ENCODE peak calls at places on chromosomes 3 and 15, in seven cellular contexts. P is WTC11, D is A549, O is Kasumi-1, A is fibroblast of the aortic adventitia, B is cardiac septum, W is HEK293T. K is an unnamed sample.

GRCh38 chr3:186414735-186415419 is 52.8 kb upstream of the DGKG start:
- DNase-seq in P (no peak), D (peak), O (no peak), A (peak), B (no peak), W (no peak), K (no peak)

GRCh38 chr3:98596902-98597500 is 3.6 kb upstream of the CPOX start:
- DNase-seq in P (no peak), D (peak), O (peak), A (peak), B (no peak), W (no peak), K (no peak)

GRCh38 chr3:99128205-99128604 is 226.7 kb upstream of the DCBLD2 start:
- DNase-seq in P (no peak), D (no peak), O (no peak), A (peak), B (no peak), W (no peak), K (no peak)

GRCh38 chr3:139793408-139793807 is 115.6 kb upstream of the NMNAT3 start:
- DNase-seq in P (no peak), D (no peak), O (no peak), A (no peak), B (no peak), W (no peak), K (no peak)

GRCh38 chr15:52184721-52185120 is 6.5 kb downstream of the GNB5 start:
- DNase-seq in P (no peak), D (no peak), O (no peak), A (no peak), B (no peak), W (no peak), K (no peak)

GRCh38 chr15:85314653-85315052 is 65.8 kb upstream of the AKAP13 start:
- DNase-seq in P (no peak), D (no peak), O (no peak), A (no peak), B (no peak), W (no peak), K (no peak)

GRCh38 chr15:98957655-98958054 is 49.9 kb downstream of the PGPEP1L start:
- DNase-seq in P (no peak), D (no peak), O (peak), A (no peak), B (no peak), W (no peak), K (no peak)

GRCh38 chr3:186519021-186519658 is 25.0 kb downstream of the CRYGS start:
- DNase-seq in P (no peak), D (no peak), O (peak), A (no peak), B (no peak), W (no peak), K (no peak)

GRCh38 chr15:31360158-31360561 is 33.5 kb downstream of the KLF13 start:
- DNase-seq in P (no peak), D (no peak), O (no peak), A (no peak), B (no peak), W (no peak), K (no peak)

GRCh38 chr3:52623234-52623792 is 62.4 kb downstream of the PBRM1 start:
- DNase-seq in P (no peak), D (no peak), O (no peak), A (no peak), B (no peak), W (no peak), K (no peak)

GRCh38 chr3:19446687-19447086 is 298.4 kb downstream of the KCNH8 start:
- DNase-seq in P (no peak), D (no peak), O (no peak), A (no peak), B (no peak), W (no peak), K (no peak)